ENCODE peak calls at places on chromosome 15, in five cellular contexts. Y, U, C, F and M are unnamed samples.

GRCh38 chr15:100720406-100720967 is 118.1 kb downstream of the ASB7 start:
- DNase-seq in Y (no peak), U (no peak), C (no peak), F (no peak), M (no peak)

GRCh38 chr15:68693071-68693470 is 114.3 kb downstream of the CORO2B start:
- DNase-seq in Y (no peak), U (no peak), C (peak), F (no peak), M (no peak)

GRCh38 chr15:29094711-29095110 is 174.9 kb downstream of the NSMCE3 start:
- DNase-seq in Y (no peak), U (no peak), C (no peak), F (no peak), M (no peak)

GRCh38 chr15:48325400-48325799 is 5.8 kb upstream of the DUT start:
- DNase-seq in Y (no peak), U (no peak), C (no peak), F (no peak), M (no peak)

GRCh38 chr15:57551717-57552677 is 39.7 kb upstream of the MYZAP start:
- DNase-seq in Y (no peak), U (peak), C (no peak), F (no peak), M (no peak)

GRCh38 chr15:25989327-25989726 is 126.2 kb upstream of the ATP10A start:
- DNase-seq in Y (no peak), U (no peak), C (no peak), F (no peak), M (peak)

GRCh38 chr15:100696452-100696851 is 94.1 kb downstream of the ASB7 start:
- DNase-seq in Y (no peak), U (no peak), C (no peak), F (no peak), M (no peak)

GRCh38 chr15:78836333-78836732 is 25.1 kb upstream of the ADAMTS7 start:
- DNase-seq in Y (no peak), U (no peak), C (no peak), F (no peak), M (no peak)

GRCh38 chr15:64634020-64634419 is 141.4 kb downstream of the RBPMS2 start:
- DNase-seq in Y (no peak), U (peak), C (no peak), F (peak), M (peak)

GRCh38 chr15:73900129-73900712 is 26.0 kb upstream of the LOXL1 start:
- DNase-seq in Y (no peak), U (no peak), C (no peak), F (no peak), M (no peak)

GRCh38 chr15:63846022-63846544 is 12.3 kb upstream of the HERC1 start:
- DNase-seq in Y (no peak), U (no peak), C (no peak), F (no peak), M (no peak)

GRCh38 chr15:88686166-88686565 is 47.4 kb downstream of the ISG20 start:
- DNase-seq in Y (no peak), U (no peak), C (no peak), F (no peak), M (no peak)

GRCh38 chr15:59696332-59696731 is 7.2 kb upstream of the BNIP2 start:
- DNase-seq in Y (no peak), U (no peak), C (no peak), F (no peak), M (no peak)

DNA sequence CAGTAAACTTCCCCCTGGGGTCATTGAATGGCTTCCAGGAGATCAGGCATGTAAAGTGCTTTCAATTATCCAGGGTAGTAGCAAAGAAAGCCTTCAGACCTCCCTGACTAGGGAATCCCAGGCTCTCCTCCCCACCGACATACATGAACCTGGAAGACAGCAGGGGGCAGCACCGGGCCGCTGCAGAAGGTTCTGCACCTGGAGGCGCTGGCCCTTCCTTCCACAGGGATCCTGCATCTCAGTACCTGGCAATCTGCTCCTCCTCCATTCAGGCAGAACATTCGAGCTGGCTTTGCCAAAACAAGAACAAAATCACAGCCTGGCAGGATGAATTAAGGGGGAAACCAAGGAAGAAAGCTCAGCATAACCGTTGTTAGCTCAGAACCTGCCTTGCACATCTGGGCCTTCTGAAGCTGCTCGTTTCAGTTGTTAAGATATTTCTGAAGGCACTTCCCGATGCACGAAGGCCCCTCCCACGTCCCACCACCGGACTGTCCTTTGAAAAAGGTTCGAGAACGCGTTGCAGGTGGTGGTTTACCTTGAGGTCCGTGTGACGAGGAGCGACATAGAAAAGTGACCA is 237.7 kb downstream of the SLCO3A1 start:
- DNase-seq in Y (peak), U (peak), C (peak), F (no peak), M (peak)
- TF ChIP-seq FOXM1 in Y (no peak), U (no peak), C (no peak), F (no peak), M (no peak)

DNA sequence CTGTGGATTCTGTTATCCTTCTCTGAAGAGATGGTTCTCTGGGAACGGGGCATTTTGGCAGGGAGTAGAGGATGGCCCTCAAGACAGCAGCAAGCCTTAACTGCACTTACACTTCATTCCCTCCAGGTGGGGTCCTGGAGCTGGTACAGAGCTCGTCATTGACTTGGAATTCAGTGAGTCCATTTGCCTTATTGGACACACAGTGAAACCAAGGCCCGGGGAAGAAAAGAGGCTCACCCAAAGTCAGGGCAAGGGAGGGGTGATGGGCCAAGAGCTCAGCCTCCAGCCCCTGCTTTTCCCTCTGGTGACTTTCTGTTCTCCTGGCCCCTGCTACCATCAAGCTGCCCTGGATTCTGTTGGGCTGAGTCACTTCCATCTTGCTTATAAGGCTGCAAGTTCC is 125.6 kb downstream of the ETFA start:
- DNase-seq in Y (peak), U (peak), C (no peak), F (no peak), M (peak)
- TF ChIP-seq FOXM1 in Y (no peak), U (no peak), C (no peak), F (no peak), M (no peak)

GRCh38 chr15:46441294-46442062 is 806.6 kb downstream of the SQOR start:
- DNase-seq in Y (no peak), U (no peak), C (no peak), F (no peak), M (no peak)
- TF ChIP-seq FOXM1 in Y (no peak), U (no peak), C (no peak), F (no peak), M (no peak)

GRCh38 chr15:40274350-40275274 is 8.3 kb downstream of the ANKRD63 start:
- DNase-seq in Y (peak), U (peak), C (peak), F (peak), M (peak)

GRCh38 chr15:40271915-40272712 is 10.8 kb downstream of the ANKRD63 start:
- DNase-seq in Y (no peak), U (no peak), C (no peak), F (no peak), M (no peak)

GRCh38 chr15:40270246-40270995 is 12.4 kb downstream of the ANKRD63 start:
- DNase-seq in Y (no peak), U (no peak), C (no peak), F (no peak), M (no peak)

GRCh38 chr15:40273428-40273827 is 9.4 kb downstream of the ANKRD63 start:
- DNase-seq in Y (no peak), U (no peak), C (no peak), F (no peak), M (no peak)

GRCh38 chr15:40272713-40273056 is 10.2 kb downstream of the ANKRD63 start:
- DNase-seq in Y (no peak), U (peak), C (no peak), F (no peak), M (no peak)
- TF ChIP-seq FOXM1 in Y (no peak), U (no peak), C (no peak), F (no peak), M (no peak)

DNA sequence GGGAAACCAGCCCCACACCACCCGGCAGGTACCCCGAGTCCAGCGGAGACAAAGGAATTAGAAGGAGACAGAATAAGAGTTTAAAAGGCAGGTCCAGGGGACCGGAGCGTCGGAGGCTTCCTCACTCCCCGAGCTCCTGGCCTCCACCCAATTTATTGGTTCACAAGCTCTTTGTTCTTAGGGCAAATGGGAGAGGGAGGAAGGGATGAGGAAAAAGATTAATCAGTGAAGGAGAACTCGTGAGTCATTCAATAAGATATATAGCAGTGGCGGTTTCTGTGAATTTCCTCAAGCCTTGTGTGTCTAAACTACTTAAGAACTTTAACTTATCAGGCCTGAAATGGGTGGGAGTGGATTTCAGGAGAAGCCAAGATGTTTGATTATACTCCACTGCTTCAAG is 32.2 kb upstream of the WDR72 start:
- DNase-seq in Y (no peak), U (no peak), C (no peak), F (no peak), M (no peak)
- TF ChIP-seq FOXM1 in Y (no peak), U (no peak), C (no peak), F (no peak), M (no peak)